ENCODE peak calls at places on chromosomes 4 and X, in four cellular contexts. O is stomach, A is DND-41, E is WERI-Rb-1. S is an unnamed sample.

GRCh38 chrX:71095971-71096701 is 485 bp downstream of the FOXO4 start:
- DNase-seq in A (no peak), E (no peak), O (no peak), S (peak)

GRCh38 chr4:142408003-142408441 is 438.1 kb downstream of the INPP4B start:
- DNase-seq in O (no peak), A (no peak), E (no peak), S (no peak)

GRCh38 chrX:134836497-134836968 is 154.3 kb upstream of the SMIM10 start:
- DNase-seq in O (no peak), E (no peak), A (no peak), S (no peak)

GRCh38 chrX:74349387-74349786 is 45.4 kb downstream of the ZCCHC13 start:
- DNase-seq in A (no peak), E (no peak), O (no peak), S (no peak)

GRCh38 chr4:84799318-84799717 is 167.2 kb downstream of the WDFY3 start:
- DNase-seq in E (no peak), A (no peak), O (no peak), S (no peak)

GRCh38 chrX:153689654-153690465 is 2.1 kb downstream of the SLC6A8 start:
- DNase-seq in A (no peak), O (no peak), E (peak), S (no peak)

GRCh38 chrX:122625239-122625638 is 558.8 kb upstream of the GRIA3 start:
- DNase-seq in A (no peak), E (no peak), O (no peak), S (no peak)

GRCh38 chrX:141405486-141405877 is 163.2 kb upstream of the SPANXC start:
- DNase-seq in A (no peak), O (no peak), E (no peak), S (no peak)

GRCh38 chr4:5338511-5338910 is 287.2 kb downstream of the STK32B start:
- DNase-seq in A (no peak), O (no peak), E (no peak), S (no peak)

GRCh38 chrX:97328853-97329252 is 445.1 kb downstream of the RPA4 start:
- DNase-seq in E (no peak), A (no peak), O (no peak), S (no peak)

GRCh38 chr4:6369511-6369910 is 99.9 kb downstream of the WFS1 start:
- DNase-seq in O (no peak), A (no peak), E (no peak), S (no peak)

GRCh38 chr4:6368096-6368495 is 98.4 kb downstream of the WFS1 start:
- DNase-seq in A (no peak), E (no peak), O (no peak), S (no peak)

GRCh38 chr4:6368601-6369000 is 99.0 kb downstream of the WFS1 start:
- DNase-seq in A (no peak), O (no peak), E (no peak), S (no peak)

GRCh38 chr4:6369924-6370645 is 100.4 kb downstream of the WFS1 start:
- DNase-seq in O (no peak), E (no peak), A (no peak), S (no peak)

GRCh38 chr4:6369035-6369434 is 99.4 kb downstream of the WFS1 start:
- DNase-seq in A (no peak), O (no peak), E (no peak), S (no peak)
- TF ChIP-seq CTCF in A (no peak), O (no peak), E (no peak), S (no peak)

GRCh38 chr4:39032218-39033085 is at the start of gene TMEM156:
- DNase-seq in A (no peak), E (no peak), O (no peak), S (peak)
- H3K4me3 ChIP-seq in A (peak), E (no peak), O (peak), S (peak)

GRCh38 chrX:119147486-119147885 is 19.9 kb upstream of the KIAA1210 start:
- DNase-seq in A (no peak), O (no peak), E (no peak), S (no peak)

GRCh38 chrX:119150163-119151135 is 22.8 kb upstream of the KIAA1210 start:
- DNase-seq in A (no peak), O (no peak), E (no peak), S (no peak)

DNA sequence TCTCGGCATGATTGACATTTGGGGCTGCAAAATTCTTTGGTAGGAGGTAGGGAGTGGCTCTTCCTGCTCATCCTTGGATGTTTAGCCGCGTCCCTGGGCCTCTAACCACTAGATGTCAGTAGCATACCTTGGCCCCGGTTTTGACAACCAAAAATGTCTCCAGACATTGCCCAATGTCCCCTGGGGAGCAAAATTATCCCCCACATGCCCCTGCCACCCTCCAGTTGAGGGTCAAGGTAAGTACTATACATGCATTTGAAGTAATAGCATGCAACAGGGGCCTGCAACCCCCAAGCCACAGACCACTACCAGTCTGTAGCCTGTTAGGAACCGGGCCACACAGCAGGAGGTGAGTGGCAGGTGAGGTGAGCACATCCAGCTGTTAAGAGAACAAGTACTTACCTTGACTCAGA is 17.6 kb upstream of the KIAA1210 start:
- DNase-seq in O (no peak), E (peak), A (no peak), S (peak)
- TF ChIP-seq CTCF in O (no peak), E (peak), A (peak), S (peak)

DNA sequence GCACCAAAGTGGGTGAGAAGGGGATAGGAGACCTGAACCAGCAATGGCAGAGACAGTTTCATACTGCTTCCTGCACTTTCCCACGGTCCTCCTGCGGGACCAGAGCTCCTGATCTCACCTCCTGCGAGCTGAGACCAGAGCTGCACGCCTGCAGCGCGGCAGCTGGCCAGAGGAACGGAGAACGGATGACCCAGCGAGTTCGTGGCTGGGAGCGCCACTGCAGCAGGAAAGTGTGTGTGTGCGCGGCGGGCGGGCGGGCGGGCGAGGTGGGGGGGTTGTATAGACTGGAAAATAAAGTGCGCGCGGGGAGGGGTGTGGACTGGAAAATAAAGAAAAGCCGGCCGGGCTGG is 16.5 kb downstream of the MCF2 start:
- DNase-seq in A (no peak), O (no peak), E (no peak), S (no peak)
- H3K4me3 ChIP-seq in A (no peak), O (peak), E (no peak), S (no peak)

S was measured in GM12865.